ENCODE peak calls at places on chromosomes 4 and X, in four cellular contexts. One of them, this sample, is unnamed. For H3K4me1, the result is how much of the 10 kb centered on the place peaks cover.

GRCh38 chr4:1290165-1290977 is 680 bp downstream of the MAEA start:
- DNase-seq in left lung: no peak
- DNase-seq in endothelial cell of umbilical vein: peak
- DNase-seq in H1: no peak
- DNase-seq in this sample: peak

GRCh38 chrX:1576201-1577101 is 15.0 kb upstream of the AKAP17A start:
- DNase-seq in H1: no peak
- DNase-seq in left lung: no peak
- DNase-seq in endothelial cell of umbilical vein: no peak
- DNase-seq in this sample: no peak

GRCh38 chr4:17511950-17512795 is at the start of gene QDPR:
- DNase-seq in left lung: peak
- DNase-seq in endothelial cell of umbilical vein: peak
- DNase-seq in H1: peak
- DNase-seq in this sample: peak

GRCh38 chrX:29661290-29661689 is 554.1 kb upstream of the MAGEB2 start:
- DNase-seq in H1: no peak
- DNase-seq in endothelial cell of umbilical vein: peak
- DNase-seq in left lung: no peak
- DNase-seq in this sample: no peak

GRCh38 chr4:158904815-158905214 is 136.0 kb downstream of the FNIP2 start:
- DNase-seq in endothelial cell of umbilical vein: no peak
- DNase-seq in left lung: no peak
- DNase-seq in H1: no peak
- DNase-seq in this sample: no peak

GRCh38 chrX:53156207-53156596 is 62.3 kb downstream of the KANTR start:
- DNase-seq in H1: no peak
- DNase-seq in left lung: no peak
- DNase-seq in endothelial cell of umbilical vein: no peak
- DNase-seq in this sample: no peak

GRCh38 chr4:30879841-30880240 is 159.7 kb downstream of the PCDH7 start:
- DNase-seq in H1: no peak
- DNase-seq in left lung: no peak
- DNase-seq in endothelial cell of umbilical vein: no peak
- DNase-seq in this sample: no peak

GRCh38 chr4:101155368-101155767 is 192.0 kb downstream of the PPP3CA start:
- DNase-seq in left lung: no peak
- DNase-seq in H1: no peak
- DNase-seq in endothelial cell of umbilical vein: peak
- DNase-seq in this sample: no peak

GRCh38 chr4:67451464-67451863 is 93.8 kb downstream of the CENPC start:
- DNase-seq in H1: no peak
- DNase-seq in left lung: no peak
- DNase-seq in endothelial cell of umbilical vein: no peak
- DNase-seq in this sample: no peak

GRCh38 chrX:21354725-21355124 is 19.5 kb upstream of the CNKSR2 start:
- DNase-seq in endothelial cell of umbilical vein: no peak
- DNase-seq in H1: no peak
- DNase-seq in left lung: no peak
- DNase-seq in this sample: no peak

GRCh38 chr4:3877236-3877635 is 111.1 kb downstream of the ADRA2C start:
- DNase-seq in endothelial cell of umbilical vein: no peak
- DNase-seq in H1: no peak
- DNase-seq in left lung: no peak
- DNase-seq in this sample: no peak

GRCh38 chr4:169975837-169976796 is 50.1 kb downstream of the MFAP3L start:
- DNase-seq in H1: no peak
- DNase-seq in left lung: no peak
- DNase-seq in endothelial cell of umbilical vein: no peak
- DNase-seq in this sample: peak

GRCh38 chr4:39469429-39470077 is 10.7 kb downstream of the LIAS start:
- DNase-seq in left lung: no peak
- DNase-seq in H1: no peak
- DNase-seq in endothelial cell of umbilical vein: peak
- DNase-seq in this sample: peak

GRCh38 chr4:79869597-79870336 is 203.3 kb downstream of the ANTXR2 start:
- DNase-seq in endothelial cell of umbilical vein: no peak
- DNase-seq in left lung: no peak
- DNase-seq in H1: no peak
- DNase-seq in this sample: no peak

GRCh38 chr4:177391287-177391686 is 51.0 kb downstream of the AGA start:
- DNase-seq in left lung: no peak
- DNase-seq in H1: no peak
- DNase-seq in endothelial cell of umbilical vein: no peak
- DNase-seq in this sample: no peak

GRCh38 chrX:13742397-13743176 is 8.0 kb downstream of the OFD1 start:
- DNase-seq in H1: no peak
- DNase-seq in endothelial cell of umbilical vein: no peak
- DNase-seq in left lung: no peak
- DNase-seq in this sample: peak

GRCh38 chr4:948936-949300 is 16.7 kb downstream of the TMEM175 start:
- DNase-seq in endothelial cell of umbilical vein: no peak
- DNase-seq in H1: no peak
- DNase-seq in left lung: no peak
- DNase-seq in this sample: no peak

GRCh38 chrX:108122748-108123147 is 31.2 kb downstream of the ATG4A start:
- DNase-seq in left lung: no peak
- DNase-seq in H1: no peak
- DNase-seq in endothelial cell of umbilical vein: peak
- DNase-seq in this sample: no peak

GRCh38 chr4:4542824-4543485 is 1.1 kb upstream of the STX18 start:
- DNase-seq in left lung: no peak
- DNase-seq in endothelial cell of umbilical vein: no peak
- DNase-seq in H1: no peak
- DNase-seq in this sample: peak

GRCh38 chr4:8365353-8365752 is 75.2 kb downstream of the ACOX3 start:
- DNase-seq in H1: no peak
- DNase-seq in left lung: no peak
- DNase-seq in endothelial cell of umbilical vein: no peak
- DNase-seq in this sample: no peak

GRCh38 chrX:130197464-130197863 is 25.7 kb downstream of the RAB33A start:
- DNase-seq in endothelial cell of umbilical vein: no peak
- DNase-seq in H1: no peak
- DNase-seq in left lung: no peak
- DNase-seq in this sample: no peak

GRCh38 chrX:55135171-55135570 is 46.4 kb downstream of the PAGE2 start:
- DNase-seq in endothelial cell of umbilical vein: peak
- DNase-seq in left lung: no peak
- DNase-seq in H1: peak
- DNase-seq in this sample: peak

GRCh38 chrX:71667328-71668247 is at the start of gene LOC101059915:
- DNase-seq in H1: no peak
- DNase-seq in endothelial cell of umbilical vein: no peak
- DNase-seq in left lung: peak
- DNase-seq in this sample: no peak

GRCh38 chrX:70672326-70672725 is 227.7 kb downstream of the DLG3 start:
- DNase-seq in H1: no peak
- DNase-seq in endothelial cell of umbilical vein: no peak
- DNase-seq in left lung: no peak
- DNase-seq in this sample: no peak

GRCh38 chr4:136637071-136637777 is 895.1 kb downstream of the PCDH18 start:
- DNase-seq in H1: peak
- DNase-seq in left lung: no peak
- DNase-seq in endothelial cell of umbilical vein: peak
- DNase-seq in this sample: no peak

GRCh38 chr4:82138376-82138775 is 235.4 kb downstream of the HNRNPD start:
- DNase-seq in left lung: no peak
- DNase-seq in H1: no peak
- DNase-seq in endothelial cell of umbilical vein: no peak
- DNase-seq in this sample: no peak

GRCh38 chr4:97576955-97577354 is 566.3 kb downstream of the STPG2 start:
- DNase-seq in endothelial cell of umbilical vein: no peak
- DNase-seq in H1: no peak
- DNase-seq in left lung: no peak
- DNase-seq in this sample: no peak

GRCh38 chr4:108036252-108036651 is 46.6 kb downstream of the HADH start:
- DNase-seq in H1: no peak
- DNase-seq in endothelial cell of umbilical vein: no peak
- DNase-seq in left lung: no peak
- DNase-seq in this sample: no peak

DNA sequence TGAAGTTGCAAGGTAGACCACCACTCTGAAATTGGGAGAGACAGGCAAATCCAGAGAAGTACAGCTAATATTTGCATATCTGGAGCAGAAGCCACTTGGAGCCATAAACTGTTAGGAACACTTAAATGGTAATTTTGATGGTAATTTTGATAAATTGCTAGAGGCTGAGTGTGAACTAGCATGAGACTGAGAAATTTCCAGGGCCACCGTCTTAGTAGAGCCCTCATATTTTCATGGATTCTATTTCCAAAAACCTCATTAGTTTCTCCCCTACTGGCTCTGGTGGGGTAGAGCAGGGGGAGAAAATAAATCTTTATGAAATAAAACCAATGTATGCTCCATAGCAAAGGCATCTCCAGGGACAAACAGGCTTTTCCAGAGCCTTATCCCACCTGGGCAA is 429.4 kb upstream of the DIPK2B start:
- DNase-seq in endothelial cell of umbilical vein: no peak
- DNase-seq in H1: no peak
- DNase-seq in left lung: no peak
- DNase-seq in this sample: no peak
- H3K4me1 ChIP-seq in endothelial cell of umbilical vein: under half
- H3K4me1 ChIP-seq in H1: under half
- H3K4me1 ChIP-seq in left lung: under half
- H3K4me1 ChIP-seq in this sample: under half

GRCh38 chrX:154380787-154381186 is 1.7 kb downstream of the EMD start:
- DNase-seq in H1: no peak
- DNase-seq in left lung: no peak
- DNase-seq in endothelial cell of umbilical vein: no peak
- DNase-seq in this sample: no peak
- H3K4me3 ChIP-seq in H1: peak
- H3K4me3 ChIP-seq in left lung: peak
- H3K4me3 ChIP-seq in endothelial cell of umbilical vein: no peak
- H3K4me3 ChIP-seq in this sample: no peak

DNA sequence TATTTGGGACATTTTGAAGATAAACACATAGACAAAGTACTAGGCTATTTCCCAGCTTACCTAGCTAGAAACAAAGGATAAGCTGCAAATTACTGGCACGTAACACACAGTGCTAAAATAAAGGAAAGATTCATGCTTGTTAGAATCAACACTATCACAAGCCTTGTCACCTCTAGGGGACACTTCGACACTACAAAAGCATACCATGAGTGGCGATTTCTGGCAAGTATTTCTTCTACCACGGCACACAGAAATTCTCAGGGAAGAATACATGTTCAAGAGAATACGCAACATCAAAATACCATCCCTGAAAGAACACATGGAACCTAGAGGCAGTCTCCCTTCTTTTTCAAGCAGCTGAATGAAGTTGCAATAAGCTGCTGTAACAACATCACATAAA is 5.1 kb downstream of the MECP2 start:
- DNase-seq in H1: no peak
- DNase-seq in endothelial cell of umbilical vein: no peak
- DNase-seq in left lung: no peak
- DNase-seq in this sample: no peak
- H3K4me1 ChIP-seq in H1: under half
- H3K4me1 ChIP-seq in endothelial cell of umbilical vein: under half
- H3K4me1 ChIP-seq in left lung: under half
- H3K4me1 ChIP-seq in this sample: under half

GRCh38 chrX:104108955-104109354 is 3.4 kb upstream of the ZCCHC18 start:
- DNase-seq in endothelial cell of umbilical vein: no peak
- DNase-seq in H1: no peak
- DNase-seq in left lung: no peak
- DNase-seq in this sample: peak

GRCh38 chrX:104117753-104118152 is 5.4 kb downstream of the ZCCHC18 start:
- DNase-seq in endothelial cell of umbilical vein: no peak
- DNase-seq in left lung: no peak
- DNase-seq in H1: no peak
- DNase-seq in this sample: no peak

GRCh38 chrX:104112326-104112951 is at the start of gene ZCCHC18:
- DNase-seq in endothelial cell of umbilical vein: peak
- DNase-seq in H1: peak
- DNase-seq in left lung: peak
- DNase-seq in this sample: no peak

GRCh38 chrX:104118765-104119164 is 6.4 kb downstream of the ZCCHC18 start:
- DNase-seq in left lung: no peak
- DNase-seq in endothelial cell of umbilical vein: no peak
- DNase-seq in H1: no peak
- DNase-seq in this sample: no peak

GRCh38 chrX:104113237-104113965 is 1.1 kb downstream of the ZCCHC18 start:
- DNase-seq in endothelial cell of umbilical vein: peak
- DNase-seq in left lung: no peak
- DNase-seq in H1: peak
- DNase-seq in this sample: peak
- H3K4me3 ChIP-seq in endothelial cell of umbilical vein: peak
- H3K4me3 ChIP-seq in left lung: peak
- H3K4me3 ChIP-seq in H1: peak
- H3K4me3 ChIP-seq in this sample: peak

DNA sequence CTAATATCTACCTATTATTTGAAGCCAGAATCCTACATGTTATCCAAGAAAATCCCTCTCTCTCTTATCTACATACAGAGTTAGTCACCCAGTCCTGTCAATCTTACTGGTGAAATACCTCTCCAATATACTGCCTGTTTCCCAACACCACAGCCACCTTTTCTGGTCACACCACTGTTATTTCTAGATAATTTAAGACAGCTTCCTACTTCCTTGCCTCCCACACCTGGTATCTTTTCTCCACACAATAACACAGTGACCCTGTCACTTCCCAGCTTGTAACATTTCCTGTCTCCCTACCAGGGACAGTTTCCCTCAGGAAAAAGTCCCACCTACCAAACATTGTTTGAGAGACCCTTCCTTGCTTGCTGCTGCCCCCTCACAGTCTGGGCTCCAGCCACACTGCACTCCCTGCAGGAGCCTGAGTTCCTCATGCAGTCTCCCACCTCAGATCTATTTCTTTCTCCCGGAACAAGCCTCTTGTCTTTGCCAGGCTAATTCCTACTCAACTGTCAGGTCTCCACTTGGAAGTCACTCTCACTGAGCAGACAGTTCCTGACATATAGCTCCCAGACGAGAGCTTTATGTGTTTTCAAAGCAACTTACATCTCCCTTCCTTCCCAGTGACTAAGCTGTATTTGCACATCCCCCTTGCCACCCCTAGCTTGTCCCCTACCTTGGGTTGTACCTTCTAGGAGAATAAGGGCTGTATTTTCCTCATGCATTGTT is 73.6 kb upstream of the QRFPR start:
- DNase-seq in H1: no peak
- DNase-seq in endothelial cell of umbilical vein: no peak
- DNase-seq in left lung: no peak
- DNase-seq in this sample: no peak
- H3K4me1 ChIP-seq in H1: under half
- H3K4me1 ChIP-seq in endothelial cell of umbilical vein: under half
- H3K4me1 ChIP-seq in left lung: under half
- H3K4me1 ChIP-seq in this sample: under half

GRCh38 chrX:17380221-17380620 is 5.2 kb downstream of the NHS start:
- DNase-seq in endothelial cell of umbilical vein: no peak
- DNase-seq in left lung: no peak
- DNase-seq in H1: no peak
- DNase-seq in this sample: no peak

GRCh38 chrX:17377047-17377692 is 2.2 kb downstream of the NHS start:
- DNase-seq in endothelial cell of umbilical vein: peak
- DNase-seq in left lung: peak
- DNase-seq in H1: peak
- DNase-seq in this sample: peak

GRCh38 chrX:17375631-17376380 is 806 bp downstream of the NHS start:
- DNase-seq in left lung: peak
- DNase-seq in endothelial cell of umbilical vein: peak
- DNase-seq in H1: peak
- DNase-seq in this sample: no peak

GRCh38 chrX:17376381-17377046 is 1.5 kb downstream of the NHS start:
- DNase-seq in left lung: no peak
- DNase-seq in endothelial cell of umbilical vein: no peak
- DNase-seq in H1: peak
- DNase-seq in this sample: no peak

GRCh38 chrX:17377795-17378194 is 2.8 kb downstream of the NHS start:
- DNase-seq in H1: no peak
- DNase-seq in left lung: no peak
- DNase-seq in endothelial cell of umbilical vein: no peak
- DNase-seq in this sample: no peak
- H3K4me3 ChIP-seq in H1: peak
- H3K4me3 ChIP-seq in left lung: peak
- H3K4me3 ChIP-seq in endothelial cell of umbilical vein: no peak
- H3K4me3 ChIP-seq in this sample: no peak